ENCODE peak calls at places on chromosomes 4 and X, in five cellular contexts. One of them, this sample, is unnamed.

GRCh38 chr4:54929459-54929858 is 195.9 kb downstream of the KDR start:
- DNase-seq in HCT116: no peak
- DNase-seq in SK-N-SH: peak; percentile 55
- DNase-seq in K562: no peak
- DNase-seq in HepG2: no peak
- DNase-seq in this sample: no peak

GRCh38 chr4:145484240-145484846 is 2.7 kb downstream of the SMAD1 start:
- DNase-seq in HCT116: no peak
- DNase-seq in SK-N-SH: peak; percentile 41
- DNase-seq in K562: no peak
- DNase-seq in HepG2: no peak
- DNase-seq in this sample: no peak

GRCh38 chr4:173468314-173468713 is 61.7 kb downstream of the HAND2 start:
- DNase-seq in HCT116: no peak
- DNase-seq in SK-N-SH: no peak
- DNase-seq in K562: no peak
- DNase-seq in HepG2: no peak
- DNase-seq in this sample: no peak

GRCh38 chr4:36065274-36065871 is 178.9 kb downstream of the ARAP2 start:
- DNase-seq in HCT116: no peak
- DNase-seq in SK-N-SH: no peak
- DNase-seq in K562: no peak
- DNase-seq in HepG2: no peak
- DNase-seq in this sample: no peak

GRCh38 chrX:22397566-22397965 is 124.9 kb downstream of the CBLL2 start:
- DNase-seq in HCT116: no peak
- DNase-seq in SK-N-SH: no peak
- DNase-seq in K562: no peak
- DNase-seq in HepG2: no peak
- DNase-seq in this sample: no peak

GRCh38 chrX:151702741-151703352 is 7.6 kb downstream of the PRRG3 start:
- DNase-seq in HCT116: no peak
- DNase-seq in SK-N-SH: no peak
- DNase-seq in K562: no peak
- DNase-seq in HepG2: no peak
- DNase-seq in this sample: no peak

GRCh38 chrX:15749642-15750610 is 11.9 kb downstream of the CA5B start:
- DNase-seq in HCT116: no peak
- DNase-seq in SK-N-SH: no peak
- DNase-seq in K562: no peak
- DNase-seq in HepG2: no peak
- DNase-seq in this sample: no peak

GRCh38 chr4:145481942-145482208 is 222 bp downstream of the SMAD1 start:
- DNase-seq in HCT116: no peak
- DNase-seq in SK-N-SH: no peak
- DNase-seq in K562: no peak
- DNase-seq in HepG2: no peak
- DNase-seq in this sample: no peak

GRCh38 chrX:154382483-154383069 is 3.5 kb downstream of the EMD start:
- DNase-seq in HCT116: no peak
- DNase-seq in SK-N-SH: no peak
- DNase-seq in K562: no peak
- DNase-seq in HepG2: no peak
- DNase-seq in this sample: no peak

GRCh38 chr4:56821394-56822263 is at the start of gene SPINK2:
- DNase-seq in HCT116: peak; percentile 44
- DNase-seq in SK-N-SH: peak; percentile 88
- DNase-seq in K562: peak; percentile 69
- DNase-seq in HepG2: no peak
- DNase-seq in this sample: peak; percentile 39

GRCh38 chr4:82890913-82891727 is at the start of gene SEC31A:
- DNase-seq in HCT116: peak; percentile 77
- DNase-seq in SK-N-SH: peak; percentile 95
- DNase-seq in K562: peak; percentile 92
- DNase-seq in HepG2: peak; percentile 91
- DNase-seq in this sample: peak; percentile 95

GRCh38 chr4:153465583-153465921 is 608 bp upstream of the TMEM131L start:
- DNase-seq in HCT116: peak; percentile 16
- DNase-seq in SK-N-SH: peak; percentile 75
- DNase-seq in K562: peak; percentile 49
- DNase-seq in HepG2: peak; percentile 37
- DNase-seq in this sample: peak; percentile 42

GRCh38 chr4:113116414-113117345 is 67.2 kb downstream of the ANK2 start:
- DNase-seq in HCT116: no peak
- DNase-seq in SK-N-SH: no peak
- DNase-seq in K562: no peak
- DNase-seq in HepG2: no peak
- DNase-seq in this sample: peak; percentile 38

DNA sequence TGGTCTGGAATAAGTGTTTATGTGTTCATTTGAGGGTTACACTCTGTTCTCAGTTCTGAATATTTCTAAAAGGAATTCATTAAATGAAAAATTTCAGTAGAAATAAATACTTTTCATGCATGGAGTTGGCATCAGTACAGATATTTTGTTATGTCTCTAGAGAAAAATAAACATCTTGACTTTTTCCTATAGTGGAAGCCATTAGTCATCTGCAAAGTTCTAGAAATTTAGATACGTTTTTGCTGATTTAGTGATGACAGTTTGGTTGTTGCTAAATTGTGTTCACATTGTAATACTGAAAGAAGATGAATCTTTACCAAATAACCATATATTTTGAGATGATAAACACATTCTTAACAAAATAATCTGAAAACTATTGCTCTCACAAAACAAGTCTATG is 268.2 kb upstream of the TEX13A start:
- DNase-seq in HCT116: no peak
- DNase-seq in SK-N-SH: no peak
- DNase-seq in K562: no peak
- DNase-seq in HepG2: no peak
- DNase-seq in this sample: no peak
- TF ChIP-seq JUND in HCT116: no peak
- TF ChIP-seq JUND in SK-N-SH: no peak
- TF ChIP-seq JUND in K562: no peak
- TF ChIP-seq JUND in HepG2: no peak
- TF ChIP-seq JUND in this sample: no peak

DNA sequence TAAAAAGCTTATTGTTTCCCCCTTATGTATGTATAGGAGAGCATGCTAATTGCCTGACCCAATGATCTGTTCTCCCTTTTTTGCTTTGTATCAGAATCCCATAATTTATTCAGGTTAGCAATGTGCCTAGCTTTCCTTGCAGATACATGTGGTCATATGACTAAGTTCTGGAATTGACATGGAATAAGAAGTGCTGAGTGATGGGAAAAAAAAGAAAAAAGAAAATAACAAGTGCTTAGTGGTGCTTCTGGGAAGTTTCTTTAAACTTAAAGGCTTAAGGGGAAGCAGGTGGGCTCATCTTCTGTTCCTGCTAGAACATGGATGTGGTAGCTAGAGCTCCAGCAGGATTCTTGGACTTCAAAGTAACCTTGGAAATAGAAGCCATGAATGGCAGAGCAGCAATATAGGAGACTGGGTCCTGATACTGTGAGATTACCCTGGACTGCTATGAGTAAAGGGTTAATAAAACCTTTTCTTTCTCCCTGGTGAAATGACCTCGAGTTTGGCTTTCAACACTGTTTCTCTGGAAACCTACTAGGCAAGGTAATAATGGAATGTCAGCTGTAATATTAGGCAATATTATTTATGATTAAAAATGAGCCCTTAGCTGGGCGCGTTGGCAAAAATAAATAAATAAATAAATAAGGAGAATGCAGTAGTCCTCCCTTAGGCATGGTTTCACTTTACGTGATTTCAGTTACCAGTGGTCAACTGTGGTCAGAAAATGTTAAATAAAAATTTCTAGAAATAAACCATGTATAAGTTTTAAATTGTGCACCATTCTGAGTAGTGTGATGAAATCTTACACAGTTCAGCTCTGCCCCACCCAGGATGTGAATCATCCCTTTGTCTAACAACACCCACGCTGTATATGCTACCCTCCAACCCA is 16.7 kb upstream of the RBM41 start:
- DNase-seq in HCT116: peak; percentile 78
- DNase-seq in SK-N-SH: no peak
- DNase-seq in K562: peak; percentile 14
- DNase-seq in HepG2: peak; percentile 14
- DNase-seq in this sample: no peak
- TF ChIP-seq JUND in HCT116: peak; percentile 82
- TF ChIP-seq JUND in SK-N-SH: no peak
- TF ChIP-seq JUND in K562: peak; percentile 74
- TF ChIP-seq JUND in HepG2: no peak
- TF ChIP-seq JUND in this sample: no peak

GRCh38 chr4:26220704-26221103 is 100.1 kb upstream of the RBPJ start:
- DNase-seq in HCT116: no peak
- DNase-seq in SK-N-SH: no peak
- DNase-seq in K562: no peak
- DNase-seq in HepG2: no peak
- DNase-seq in this sample: no peak
- TF ChIP-seq JUND in HCT116: no peak
- TF ChIP-seq JUND in SK-N-SH: peak; percentile 41
- TF ChIP-seq JUND in K562: no peak
- TF ChIP-seq JUND in HepG2: no peak
- TF ChIP-seq JUND in this sample: no peak

GRCh38 chr4:151940926-151941617 is 180.3 kb upstream of the GATB start:
- DNase-seq in HCT116: no peak
- DNase-seq in SK-N-SH: no peak
- DNase-seq in K562: no peak
- DNase-seq in HepG2: no peak
- DNase-seq in this sample: no peak
- TF ChIP-seq JUND in HCT116: no peak
- TF ChIP-seq JUND in SK-N-SH: no peak
- TF ChIP-seq JUND in K562: no peak
- TF ChIP-seq JUND in HepG2: no peak
- TF ChIP-seq JUND in this sample: no peak

DNA sequence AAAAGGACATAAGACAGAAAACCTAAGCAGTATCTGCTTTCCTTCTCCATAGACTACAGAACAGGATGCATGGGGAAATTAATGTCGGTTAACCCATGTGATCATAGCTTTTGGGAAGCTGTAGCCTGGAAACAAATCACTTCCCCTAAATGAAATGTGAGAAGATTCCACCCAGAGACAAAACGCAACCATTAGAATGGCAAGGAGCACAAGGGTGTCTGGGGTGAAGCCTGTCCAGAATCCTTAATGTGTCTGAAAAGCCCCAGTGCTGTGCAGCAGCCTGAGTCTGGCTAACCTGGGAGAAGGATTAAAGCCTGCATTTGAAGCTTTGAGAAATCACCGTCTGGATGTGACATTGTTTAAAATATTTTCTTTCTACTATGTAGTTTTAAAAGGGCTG is 213.3 kb downstream of the ANKRD50 start:
- DNase-seq in HCT116: no peak
- DNase-seq in SK-N-SH: no peak
- DNase-seq in K562: no peak
- DNase-seq in HepG2: no peak
- DNase-seq in this sample: no peak
- TF ChIP-seq JUND in HCT116: no peak
- TF ChIP-seq JUND in SK-N-SH: no peak
- TF ChIP-seq JUND in K562: no peak
- TF ChIP-seq JUND in HepG2: no peak
- TF ChIP-seq JUND in this sample: no peak

DNA sequence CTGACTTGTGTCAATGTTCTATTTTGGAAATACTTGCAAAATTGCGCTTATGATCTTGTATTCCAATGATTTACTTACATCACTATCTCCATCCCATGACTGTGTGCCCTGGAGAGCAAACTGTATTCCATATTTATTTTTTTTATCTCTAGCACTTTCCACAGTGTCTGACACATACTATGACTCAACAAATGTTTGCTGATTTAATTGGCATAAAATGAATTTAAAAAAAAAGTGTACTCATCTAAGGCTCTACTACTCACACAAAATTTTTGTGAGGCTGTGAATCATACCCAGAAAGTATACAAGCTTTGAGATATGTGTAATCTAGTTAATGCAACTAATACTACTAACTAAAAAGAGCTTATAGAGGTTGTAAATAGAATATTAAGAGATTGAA is 1066.7 kb upstream of the ADGRL3 start:
- DNase-seq in HCT116: no peak
- DNase-seq in SK-N-SH: no peak
- DNase-seq in K562: no peak
- DNase-seq in HepG2: no peak
- DNase-seq in this sample: no peak
- TF ChIP-seq JUND in HCT116: no peak
- TF ChIP-seq JUND in SK-N-SH: no peak
- TF ChIP-seq JUND in K562: no peak
- TF ChIP-seq JUND in HepG2: no peak
- TF ChIP-seq JUND in this sample: no peak

GRCh38 chr4:17482716-17483115 is 29.2 kb downstream of the QDPR start:
- DNase-seq in HCT116: no peak
- DNase-seq in SK-N-SH: no peak
- DNase-seq in K562: no peak
- DNase-seq in HepG2: no peak
- DNase-seq in this sample: no peak

GRCh38 chr4:17475481-17475880 is 36.4 kb downstream of the QDPR start:
- DNase-seq in HCT116: no peak
- DNase-seq in SK-N-SH: peak; percentile 49
- DNase-seq in K562: no peak
- DNase-seq in HepG2: no peak
- DNase-seq in this sample: no peak

GRCh38 chr4:17480530-17480929 is 31.4 kb downstream of the QDPR start:
- DNase-seq in HCT116: no peak
- DNase-seq in SK-N-SH: no peak
- DNase-seq in K562: peak; percentile 29
- DNase-seq in HepG2: no peak
- DNase-seq in this sample: no peak

GRCh38 chr4:17478073-17478472 is 33.8 kb downstream of the QDPR start:
- DNase-seq in HCT116: no peak
- DNase-seq in SK-N-SH: no peak
- DNase-seq in K562: no peak
- DNase-seq in HepG2: peak; percentile 25
- DNase-seq in this sample: no peak

DNA sequence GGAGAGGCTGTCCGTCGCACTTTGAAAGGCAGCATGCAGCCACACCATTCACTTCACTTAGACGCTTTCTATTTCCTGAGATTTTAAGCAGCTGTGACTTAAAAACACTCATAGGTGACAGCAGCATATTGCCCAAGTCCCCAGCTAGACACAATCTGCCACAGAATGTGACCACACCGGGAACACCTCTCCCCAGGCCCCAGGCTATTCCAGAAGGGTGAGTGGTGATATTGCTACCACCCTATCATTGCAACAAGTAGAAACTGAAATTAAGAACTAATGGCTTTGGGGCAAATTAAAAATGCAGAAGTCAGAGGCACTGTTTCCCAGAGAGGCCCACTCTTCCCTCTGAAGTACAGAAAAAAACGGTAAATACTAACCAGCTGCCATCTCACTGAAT is 35.1 kb downstream of the QDPR start:
- DNase-seq in HCT116: no peak
- DNase-seq in SK-N-SH: no peak
- DNase-seq in K562: no peak
- DNase-seq in HepG2: no peak
- DNase-seq in this sample: no peak
- TF ChIP-seq JUND in HCT116: no peak
- TF ChIP-seq JUND in SK-N-SH: no peak
- TF ChIP-seq JUND in K562: no peak
- TF ChIP-seq JUND in HepG2: no peak
- TF ChIP-seq JUND in this sample: no peak